ENCODE peak calls at places on chromosomes 3 and 15, in five cellular contexts. U is lower lobe of right lung, I is thoracic aorta, T is cardiac muscle cell, A is keratinocyte. F is an unnamed sample.

GRCh38 chr3:151011427-151011826 is 38.9 kb upstream of the CLRN1 start:
- DNase-seq in U (no peak), I (no peak), T (peak), A (peak), F (no peak)

GRCh38 chr3:194277547-194278091 is 73.5 kb downstream of the CPN2 start:
- DNase-seq in U (peak), I (no peak), T (no peak), A (no peak), F (peak)

GRCh38 chr15:72141171-72142084 is 23.2 kb downstream of the SENP8 start:
- DNase-seq in U (no peak), I (no peak), T (peak), A (no peak), F (no peak)

GRCh38 chr3:63613561-63613960 is 38.9 kb upstream of the SNTN start:
- DNase-seq in U (no peak), I (no peak), T (no peak), A (no peak), F (no peak)

GRCh38 chr15:100975043-100975442 is 55.9 kb downstream of the LRRK1 start:
- DNase-seq in U (no peak), I (no peak), T (no peak), A (no peak), F (no peak)

GRCh38 chr3:106256249-106256957 is 387.6 kb upstream of the CBLB start:
- DNase-seq in U (no peak), I (no peak), T (no peak), A (no peak), F (no peak)

GRCh38 chr3:123688241-123688747 is 103.4 kb upstream of the HACD2 start:
- DNase-seq in U (no peak), I (peak), T (no peak), A (no peak), F (no peak)

GRCh38 chr3:183988216-183988790 is 29.4 kb downstream of the ABCC5 start:
- DNase-seq in U (no peak), I (no peak), T (no peak), A (no peak), F (no peak)

GRCh38 chr15:74141591-74141990 is 11.2 kb downstream of the ISLR2 start:
- DNase-seq in U (no peak), I (no peak), T (no peak), A (no peak), F (no peak)

GRCh38 chr15:60299452-60300047 is 98.2 kb downstream of the ANXA2 start:
- DNase-seq in U (no peak), I (no peak), T (no peak), A (peak), F (no peak)

GRCh38 chr3:172465281-172465680 is 17.0 kb upstream of the GHSR start:
- DNase-seq in U (no peak), I (no peak), T (no peak), A (no peak), F (no peak)

GRCh38 chr3:193796089-193796488 is 203.1 kb downstream of the OPA1 start:
- DNase-seq in U (no peak), I (no peak), T (no peak), A (no peak), F (no peak)

GRCh38 chr3:5218815-5219214 is 31.3 kb downstream of the EDEM1 start:
- DNase-seq in U (no peak), I (no peak), T (no peak), A (no peak), F (no peak)

GRCh38 chr3:41213563-41213962 is 14.3 kb downstream of the CTNNB1 start:
- DNase-seq in U (no peak), I (no peak), T (no peak), A (no peak), F (no peak)

GRCh38 chr3:107956991-107957467 is 133.8 kb downstream of the CD47 start:
- DNase-seq in U (peak), I (peak), T (no peak), A (no peak), F (no peak)

GRCh38 chr15:28281876-28282275 is 40.1 kb downstream of the HERC2 start:
- DNase-seq in U (no peak), I (no peak), T (peak), A (no peak), F (no peak)

GRCh38 chr3:106140471-106140870 is 271.7 kb upstream of the CBLB start:
- DNase-seq in U (no peak), I (no peak), T (no peak), A (no peak), F (no peak)

GRCh38 chr3:98890181-98890882 is 11.2 kb downstream of the DCBLD2 start:
- DNase-seq in U (no peak), I (no peak), T (no peak), A (no peak), F (no peak)

GRCh38 chr15:85541744-85542143 is 161.3 kb downstream of the AKAP13 start:
- DNase-seq in U (no peak), I (no peak), T (no peak), A (no peak), F (no peak)

GRCh38 chr3:125128861-125129501 is 73.2 kb upstream of the HEG1 start:
- DNase-seq in U (peak), I (no peak), T (no peak), A (no peak), F (no peak)

DNA sequence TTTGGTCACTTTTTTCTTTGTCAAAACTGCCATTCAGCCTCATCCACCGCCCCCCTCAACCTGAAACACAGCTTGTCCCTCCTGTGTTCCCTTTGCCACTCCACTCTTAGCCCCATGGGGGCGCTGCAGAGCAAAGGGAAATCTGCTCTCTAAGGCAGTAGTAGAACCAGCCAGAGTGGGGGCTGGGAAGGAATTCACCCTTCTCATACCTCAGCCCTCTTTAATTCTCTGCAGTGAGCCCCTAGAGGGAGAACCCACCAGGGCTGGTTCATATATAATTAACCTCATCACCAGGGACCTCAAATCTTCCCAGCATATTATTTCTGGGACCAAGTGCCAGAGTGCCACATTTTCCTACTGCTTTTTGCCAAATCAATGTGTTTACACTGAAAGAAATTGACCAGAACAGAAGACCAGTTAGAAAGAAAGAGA is 2.8 kb upstream of the BCL6 start:
- DNase-seq in U (peak), I (peak), T (peak), A (no peak), F (peak)
- H3K27ac ChIP-seq in U (peak), I (peak), T (no peak), A (no peak), F (no peak)

GRCh38 chr3:157238527-157238926 is 78.6 kb upstream of the CCNL1 start:
- DNase-seq in U (no peak), I (no peak), T (no peak), A (no peak), F (no peak)

GRCh38 chr3:157237886-157238285 is 77.9 kb upstream of the CCNL1 start:
- DNase-seq in U (no peak), I (no peak), T (no peak), A (no peak), F (no peak)

GRCh38 chr3:157242836-157243235 is 82.9 kb upstream of the CCNL1 start:
- DNase-seq in U (no peak), I (no peak), T (no peak), A (no peak), F (no peak)

GRCh38 chr3:157239082-157239704 is 79.2 kb upstream of the CCNL1 start:
- DNase-seq in U (peak), I (no peak), T (peak), A (no peak), F (no peak)

GRCh38 chr3:157240413-157240812 is 80.5 kb upstream of the CCNL1 start:
- DNase-seq in U (no peak), I (no peak), T (no peak), A (no peak), F (no peak)
- H3K27ac ChIP-seq in U (no peak), I (no peak), T (no peak), A (no peak), F (no peak)

DNA sequence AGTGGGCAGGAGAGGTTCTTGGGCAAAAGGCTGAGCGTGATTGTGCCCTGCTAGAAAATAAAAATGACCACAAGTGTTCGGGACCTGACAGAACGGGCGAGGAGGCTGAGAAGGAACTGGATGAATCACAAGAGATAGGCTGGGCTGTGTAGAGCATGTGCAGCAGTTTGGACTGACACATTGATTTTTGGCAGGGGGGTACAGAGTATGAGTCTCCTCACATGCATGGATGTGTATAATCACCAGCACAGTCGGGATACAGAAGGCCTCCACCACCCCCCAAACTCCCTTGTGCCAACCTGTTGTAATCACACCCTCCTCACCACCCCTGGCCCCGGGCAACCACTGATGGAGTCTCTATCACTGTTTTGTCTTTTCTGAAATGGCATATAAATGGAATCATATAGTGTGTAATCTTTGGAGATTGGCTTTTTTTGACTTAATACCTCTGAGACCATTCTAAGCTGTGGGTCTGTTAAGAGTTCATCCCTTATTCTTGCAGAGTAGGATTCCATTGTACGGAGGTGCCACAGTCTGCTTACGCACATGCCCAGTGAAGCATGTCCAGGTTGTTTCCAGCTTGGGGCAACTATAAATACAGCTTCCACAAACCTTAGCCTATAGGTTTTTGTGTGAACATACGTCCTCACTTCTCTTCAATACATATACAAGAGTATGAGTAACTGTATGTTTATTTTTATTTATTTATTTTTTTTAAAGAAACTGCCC is 438.8 kb downstream of the FOXP1 start:
- DNase-seq in U (no peak), I (no peak), T (no peak), A (no peak), F (no peak)
- H3K27ac ChIP-seq in U (no peak), I (peak), T (no peak), A (no peak), F (no peak)

DNA sequence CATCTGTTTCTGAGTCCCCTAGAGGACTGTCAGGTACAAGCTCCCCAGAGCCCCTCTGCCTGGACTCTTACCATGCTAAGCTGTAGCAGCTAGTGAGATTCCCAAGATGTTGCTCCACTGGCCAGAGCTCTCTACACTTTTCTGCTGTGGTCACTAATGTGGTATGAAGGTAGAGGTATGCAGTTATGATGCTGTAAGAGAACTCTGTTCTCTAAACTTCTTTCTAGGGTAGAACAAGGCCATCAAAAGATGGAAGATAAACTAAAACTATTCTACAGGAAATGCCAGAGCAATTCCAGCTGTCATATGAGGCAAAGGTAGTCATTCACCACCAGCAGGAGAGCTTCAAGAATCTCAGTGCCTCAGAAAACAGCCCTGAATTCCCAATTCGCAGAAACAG is 517.4 kb upstream of the ARRDC4 start:
- DNase-seq in U (no peak), I (no peak), T (no peak), A (no peak), F (no peak)
- H3K27ac ChIP-seq in U (no peak), I (no peak), T (no peak), A (no peak), F (no peak)

GRCh38 chr3:185595520-185595919 is 9.4 kb downstream of the SENP2 start:
- DNase-seq in U (no peak), I (no peak), T (no peak), A (no peak), F (no peak)
- H3K27ac ChIP-seq in U (peak), I (no peak), T (no peak), A (no peak), F (no peak)

F was measured in RWPE2.